ENCODE peak calls at places on chromosome 13, in nine cellular contexts. N is amniotic stem cell; V is iris pigment epithelial cell; U is amygdala; A is epithelial cell of esophagus; L is activated naive CD4-positive, alpha-beta T cell treated with anti-CD3 and anti-CD28 coated beads, Interleukin-2, amount 10 ng/mL, durations not matched to agents 7 days and 5 days; Y is T1000; E is EL; B is A673. T is an unnamed sample.

GRCh38 chr13:44388427-44388826 is 14.8 kb downstream of the SERP2 start:
- DNase-seq in N (no peak), V (no peak), U (no peak), A (no peak), L (no peak), Y (no peak), E (no peak), B (no peak), T (no peak)

GRCh38 chr13:108551674-108552073 is 77.7 kb upstream of the MYO16 start:
- DNase-seq in N (no peak), V (peak; percentile 63), U (no peak), A (peak; percentile 2), L (no peak), Y (no peak), E (no peak), B (no peak), T (no peak)

GRCh38 chr13:87166348-87166747 is 504.8 kb upstream of the SLITRK5 start:
- DNase-seq in N (no peak), V (no peak), U (no peak), A (no peak), L (no peak), Y (no peak), E (no peak), B (no peak), T (no peak)

GRCh38 chr13:40672310-40673060 is 6.0 kb upstream of the FOXO1 start:
- DNase-seq in N (peak; percentile 7), V (peak; percentile 92), U (no peak), A (peak; percentile 90), L (no peak), Y (no peak), E (peak; percentile 53), B (peak; percentile 82), T (no peak)

GRCh38 chr13:44873486-44873885 is 115.8 kb downstream of the NUFIP1 start:
- DNase-seq in N (no peak), V (no peak), U (no peak), A (no peak), L (no peak), Y (no peak), E (no peak), B (no peak), T (no peak)

GRCh38 chr13:112072531-112073244 is 5.7 kb downstream of the SOX1 start:
- DNase-seq in N (no peak), V (no peak), U (no peak), A (no peak), L (no peak), Y (no peak), E (no peak), B (peak; percentile 86), T (peak; percentile 44)

GRCh38 chr13:50081106-50081898 is 66.1 kb downstream of the KCNRG start:
- DNase-seq in N (no peak), V (no peak), U (no peak), A (peak; percentile 58), L (peak; percentile 71), Y (no peak), E (no peak), B (peak; percentile 60), T (peak; percentile 71)

GRCh38 chr13:104132849-104133248 is 1066.6 kb upstream of the SLC10A2 start:
- DNase-seq in N (no peak), V (no peak), U (no peak), A (no peak), L (no peak), Y (no peak), E (no peak), B (no peak), T (no peak)

GRCh38 chr13:72864142-72865035 is 82.5 kb downstream of the PIBF1 start:
- DNase-seq in N (peak; percentile 1), V (peak; percentile 50), U (no peak), A (no peak), L (no peak), Y (no peak), E (peak; percentile 32), B (no peak), T (no peak)

GRCh38 chr13:95354680-95355487 is 53.6 kb upstream of the ABCC4 start:
- DNase-seq in N (no peak), V (no peak), U (peak; percentile 5), A (no peak), L (no peak), Y (no peak), E (no peak), B (no peak), T (no peak)

GRCh38 chr13:20351279-20352022 is 119.3 kb upstream of the GJB6 start:
- DNase-seq in N (no peak), V (peak; percentile 90), U (no peak), A (peak; percentile 82), L (no peak), Y (no peak), E (peak; percentile 74), B (no peak), T (no peak)

GRCh38 chr13:101757446-101758039 is 305.1 kb downstream of the ITGBL1 start:
- DNase-seq in N (no peak), V (peak; percentile 58), U (no peak), A (peak; percentile 60), L (no peak), Y (no peak), E (peak; percentile 48), B (peak; percentile 69), T (no peak)

GRCh38 chr13:20441879-20442278 is 83.8 kb downstream of the CRYL1 start:
- DNase-seq in N (no peak), V (peak; percentile 32), U (no peak), A (peak; percentile 46), L (no peak), Y (no peak), E (no peak), B (peak; percentile 19), T (no peak)

GRCh38 chr13:74136089-74136658 is 2.0 kb upstream of the KLF12 start:
- DNase-seq in N (peak; percentile 16), V (peak; percentile 74), U (no peak), A (peak; percentile 65), L (peak; percentile 53), Y (no peak), E (peak; percentile 50), B (peak; percentile 11), T (no peak)

GRCh38 chr13:60583911-60584753 is 187.1 kb downstream of the TDRD3 start:
- DNase-seq in N (no peak), V (peak; percentile 88), U (no peak), A (peak; percentile 43), L (no peak), Y (peak; percentile 29), E (peak; percentile 47), B (peak; percentile 93), T (no peak)

GRCh38 chr13:60230593-60230992 is 66.9 kb upstream of the DIAPH3 start:
- DNase-seq in N (no peak), V (peak; percentile 56), U (no peak), A (peak; percentile 4), L (no peak), Y (no peak), E (peak; percentile 1), B (no peak), T (no peak)

GRCh38 chr13:27980280-27980998 is 8.1 kb downstream of the URAD start:
- DNase-seq in N (no peak), V (no peak), U (no peak), A (no peak), L (no peak), Y (no peak), E (no peak), B (no peak), T (no peak)

GRCh38 chr13:31860002-31860401 is 120.7 kb downstream of the RXFP2 start:
- DNase-seq in N (no peak), V (no peak), U (peak; percentile 61), A (no peak), L (no peak), Y (no peak), E (no peak), B (no peak), T (no peak)

GRCh38 chr13:48656621-48657020 is 2.9 kb downstream of the CYSLTR2 start:
- DNase-seq in N (no peak), V (peak; percentile 12), U (no peak), A (no peak), L (no peak), Y (no peak), E (no peak), B (peak; percentile 24), T (no peak)

GRCh38 chr13:76397413-76397812 is 488.8 kb downstream of the KCTD12 start:
- DNase-seq in N (no peak), V (no peak), U (no peak), A (no peak), L (no peak), Y (no peak), E (no peak), B (no peak), T (no peak)

GRCh38 chr13:72259528-72259927 is 392.5 kb upstream of the DACH1 start:
- DNase-seq in N (no peak), V (no peak), U (no peak), A (no peak), L (no peak), Y (no peak), E (no peak), B (no peak), T (no peak)

GRCh38 chr13:100235311-100235901 is 146.5 kb downstream of the PCCA start:
- DNase-seq in N (peak; percentile 4), V (peak; percentile 76), U (no peak), A (peak; percentile 56), L (no peak), Y (no peak), E (peak; percentile 57), B (peak; percentile 99), T (no peak)

GRCh38 chr13:44747179-44747578 is 171.0 kb upstream of the TSC22D1 start:
- DNase-seq in N (no peak), V (no peak), U (no peak), A (no peak), L (no peak), Y (no peak), E (no peak), B (no peak), T (no peak)

GRCh38 chr13:29551214-29551613 is 44.3 kb downstream of the SLC7A1 start:
- DNase-seq in N (no peak), V (peak; percentile 22), U (no peak), A (no peak), L (no peak), Y (no peak), E (no peak), B (no peak), T (no peak)

T was measured in mesothelial cell of epicardium.